ENCODE peak calls at places on chromosomes 7 and 10, in five cellular contexts. Q, J, U, A and V are unnamed samples. For H3K4me1 and H3K36me3, the result is how much of the 10 kb centered on the place peaks cover.

GRCh38 chr10:97590748-97591139 is 1.2 kb downstream of the C10orf62 start:
- DNase-seq in Q (no peak), J (no peak), U (no peak), A (no peak), V (no peak)

GRCh38 chr10:29806350-29806788 is 171.6 kb upstream of the SVIL start:
- DNase-seq in Q (no peak), J (no peak), U (no peak), A (no peak), V (no peak)

GRCh38 chr10:7672366-7673134 is 5.8 kb upstream of the ITIH5 start:
- DNase-seq in Q (no peak), J (no peak), U (no peak), A (peak), V (no peak)

GRCh38 chr10:127937915-127938440 is 31.1 kb downstream of the PTPRE start:
- DNase-seq in Q (no peak), J (no peak), U (no peak), A (no peak), V (no peak)

GRCh38 chr7:22572292-22572691 is 72.3 kb upstream of the STEAP1B start:
- DNase-seq in Q (no peak), J (no peak), U (no peak), A (no peak), V (no peak)

GRCh38 chr7:97859606-97860204 is 12.5 kb downstream of the ASNS start:
- DNase-seq in Q (no peak), J (no peak), U (no peak), A (no peak), V (no peak)

GRCh38 chr7:77330169-77330882 is 85.8 kb downstream of the GSAP start:
- DNase-seq in Q (no peak), J (no peak), U (no peak), A (no peak), V (no peak)

GRCh38 chr7:69622014-69622818 is 23.9 kb downstream of the AUTS2 start:
- DNase-seq in Q (no peak), J (no peak), U (no peak), A (no peak), V (no peak)

GRCh38 chr7:137880432-137880831 is 33.7 kb upstream of the DGKI start:
- DNase-seq in Q (no peak), J (no peak), U (no peak), A (no peak), V (no peak)

GRCh38 chr10:29012926-29013554 is 275.8 kb upstream of the LYZL1 start:
- DNase-seq in Q (no peak), J (no peak), U (no peak), A (no peak), V (no peak)

GRCh38 chr7:91314591-91315323 is 50.5 kb downstream of the FZD1 start:
- DNase-seq in Q (no peak), J (no peak), U (no peak), A (no peak), V (no peak)

GRCh38 chr7:92695308-92696261 is 105.4 kb upstream of the FAM133B start:
- DNase-seq in Q (no peak), J (peak), U (no peak), A (peak), V (peak)

GRCh38 chr10:118901409-118901808 is 128.1 kb upstream of the NANOS1 start:
- DNase-seq in Q (no peak), J (no peak), U (no peak), A (no peak), V (no peak)

DNA sequence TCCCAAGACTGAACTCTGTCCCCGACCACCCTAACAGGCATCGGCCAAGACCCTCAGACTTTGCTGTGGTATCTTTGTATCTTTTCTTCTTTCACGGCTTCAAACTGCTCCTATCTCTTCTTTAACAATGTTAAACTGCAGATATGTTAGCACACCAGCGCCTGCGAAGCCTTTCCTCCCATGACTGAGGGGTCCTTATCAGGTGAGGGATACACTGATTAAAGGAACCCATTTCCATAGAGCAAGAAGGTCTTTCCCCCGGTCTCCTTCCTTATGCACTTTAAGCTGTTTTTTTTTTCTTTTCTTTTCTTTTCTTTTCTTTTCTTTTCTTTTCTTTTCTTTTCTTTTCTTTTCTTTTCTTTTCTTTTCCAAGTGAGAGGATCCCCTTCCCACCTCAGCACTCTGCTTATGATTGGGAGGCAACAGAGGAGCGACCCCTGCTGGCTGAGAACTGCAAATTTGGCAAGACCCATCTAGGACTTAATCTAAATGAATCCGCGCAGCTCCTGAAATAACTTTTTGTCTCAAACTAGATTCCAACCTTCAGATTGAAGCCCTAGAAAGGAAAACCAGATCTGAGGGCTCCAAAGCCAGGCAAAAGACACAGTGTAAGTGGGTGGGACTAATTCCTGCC is 109.9 kb downstream of the ITGB8 start:
- DNase-seq in Q (no peak), J (no peak), U (no peak), A (peak), V (no peak)
- TF ChIP-seq CTCF in Q (no peak), J (no peak), U (peak), A (peak), V (no peak)

GRCh38 chr10:104337985-104338735 is at the start of gene ITPRIP:
- DNase-seq in Q (peak), J (peak), U (peak), A (peak), V (peak)

GRCh38 chr10:104336829-104337526 is 1.3 kb downstream of the ITPRIP start:
- DNase-seq in Q (no peak), J (no peak), U (no peak), A (no peak), V (peak)

GRCh38 chr10:104334965-104335650 is 3.2 kb downstream of the ITPRIP start:
- DNase-seq in Q (no peak), J (no peak), U (no peak), A (no peak), V (no peak)

GRCh38 chr10:104339469-104340098 is 1.3 kb upstream of the ITPRIP start:
- DNase-seq in Q (no peak), J (no peak), U (no peak), A (peak), V (no peak)

DNA sequence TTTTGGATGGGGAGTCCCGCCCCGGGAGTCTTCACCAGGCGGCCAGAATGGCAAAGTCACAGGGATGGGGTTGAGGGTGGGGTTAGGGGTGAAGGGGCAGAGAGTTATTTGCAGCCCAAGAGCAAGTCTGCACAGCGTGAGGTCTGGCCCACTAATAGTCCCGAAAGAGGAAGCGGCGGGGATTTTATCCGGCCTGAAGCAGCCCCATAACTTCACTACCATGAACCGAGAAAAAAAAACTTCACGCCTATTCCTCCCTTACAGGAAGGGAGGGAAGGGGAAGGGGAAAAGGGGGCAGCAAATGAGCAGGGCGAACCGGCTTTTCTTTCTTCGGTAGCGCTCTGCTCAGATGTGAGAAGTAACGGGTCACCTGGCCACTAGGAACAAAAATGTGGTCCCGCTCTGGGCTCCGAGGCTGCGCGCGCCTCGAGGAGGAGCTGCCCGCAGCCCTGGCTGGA is 709 bp downstream of the ITPRIP start:
- DNase-seq in Q (no peak), J (no peak), U (no peak), A (no peak), V (peak)
- H3K4me1 ChIP-seq in Q (under half), J (under half), U (half or more), A (under half), V (under half)

GRCh38 chr7:127209886-127210285 is 42.9 kb downstream of the GRM8 start:
- DNase-seq in Q (no peak), J (no peak), U (no peak), A (no peak), V (no peak)

DNA sequence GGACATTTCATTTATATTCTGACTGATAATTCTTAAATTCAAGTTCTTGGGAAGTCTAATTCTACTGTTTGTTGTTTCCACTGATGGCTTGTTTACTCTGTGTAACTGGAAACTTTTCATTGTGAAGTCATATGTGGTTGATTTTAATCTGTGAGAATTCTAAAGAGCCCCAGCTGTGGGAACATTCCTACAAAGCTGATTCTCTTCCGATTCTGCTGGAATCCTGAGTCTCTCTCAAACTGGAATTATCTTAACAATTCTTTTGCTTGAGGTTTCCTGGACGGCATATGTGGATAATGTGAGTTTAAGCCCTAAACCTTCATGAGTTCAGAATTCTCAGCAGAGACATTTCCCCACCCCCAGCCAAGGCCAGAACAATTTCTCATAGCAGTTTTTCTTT is 37.8 kb downstream of the GRM8 start:
- DNase-seq in Q (no peak), J (no peak), U (no peak), A (no peak), V (no peak)
- H3K36me3 ChIP-seq in Q (under half), J (under half), U (under half), A (under half), V (under half)

GRCh38 chr10:60846173-60846572 is 67.9 kb downstream of the CDK1 start:
- DNase-seq in Q (no peak), J (no peak), U (no peak), A (no peak), V (no peak)
- TF ChIP-seq CTCF in Q (no peak), J (no peak), U (peak), A (no peak), V (no peak)

DNA sequence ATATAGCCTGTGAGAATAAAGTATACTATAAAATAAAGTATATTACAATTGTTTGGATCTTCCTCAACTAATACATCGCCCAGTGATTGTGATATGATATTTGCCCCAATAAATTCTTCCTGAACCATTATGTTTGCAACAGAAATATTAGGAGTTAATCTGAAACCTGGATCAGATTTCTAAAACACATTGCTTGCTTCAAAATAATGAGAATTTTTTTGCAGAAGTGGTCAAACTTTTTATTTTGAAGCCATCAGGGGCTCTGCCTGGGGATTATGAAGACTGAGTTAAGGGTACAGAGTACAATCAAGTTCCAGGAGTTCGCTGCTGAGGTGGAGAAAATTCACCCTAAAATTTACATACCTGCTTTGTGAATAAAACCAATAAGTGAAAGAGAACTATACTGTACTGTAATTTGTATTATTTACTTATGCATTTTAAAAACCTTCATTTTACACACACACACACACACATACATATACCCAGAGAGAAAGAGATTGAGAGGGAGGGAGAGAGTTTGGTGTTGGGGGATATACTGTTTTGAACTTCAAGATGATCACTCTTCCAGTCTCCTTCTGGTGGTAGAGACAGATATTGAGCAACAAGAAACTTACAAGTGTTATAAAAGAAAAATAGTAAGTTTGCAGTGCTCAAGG is 91.9 kb downstream of the CPED1 start:
- DNase-seq in Q (no peak), J (no peak), U (no peak), A (no peak), V (no peak)
- H3K4me1 ChIP-seq in Q (under half), J (under half), U (under half), A (under half), V (under half)

DNA sequence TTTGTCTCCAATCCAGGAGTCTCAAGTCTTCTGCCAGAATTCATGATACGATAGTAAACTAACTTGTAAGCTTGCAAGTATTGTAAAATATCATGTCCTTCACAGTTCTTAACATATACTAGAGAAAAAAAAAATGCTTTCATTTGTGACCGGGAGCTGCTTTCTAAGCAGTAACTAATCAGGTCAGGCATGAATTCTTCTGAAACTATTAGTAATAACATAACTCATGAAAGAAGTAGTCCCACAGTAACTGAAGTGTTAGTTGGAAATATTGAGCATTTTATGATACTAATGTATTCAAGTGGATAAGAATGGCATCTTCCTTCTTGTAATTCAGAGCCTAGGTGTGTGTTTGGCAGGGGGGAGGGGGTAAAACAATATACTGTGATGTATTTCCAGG is 665.6 kb downstream of the DNAJB9 start:
- DNase-seq in Q (no peak), J (no peak), U (no peak), A (no peak), V (no peak)
- H3K36me3 ChIP-seq in Q (under half), J (under half), U (under half), A (under half), V (under half)

GRCh38 chr10:132793213-132793612 is 7.3 kb upstream of the NKX6-2 start:
- DNase-seq in Q (no peak), J (no peak), U (no peak), A (no peak), V (no peak)
- TF ChIP-seq CTCF in Q (no peak), J (no peak), U (no peak), A (no peak), V (no peak)

DNA sequence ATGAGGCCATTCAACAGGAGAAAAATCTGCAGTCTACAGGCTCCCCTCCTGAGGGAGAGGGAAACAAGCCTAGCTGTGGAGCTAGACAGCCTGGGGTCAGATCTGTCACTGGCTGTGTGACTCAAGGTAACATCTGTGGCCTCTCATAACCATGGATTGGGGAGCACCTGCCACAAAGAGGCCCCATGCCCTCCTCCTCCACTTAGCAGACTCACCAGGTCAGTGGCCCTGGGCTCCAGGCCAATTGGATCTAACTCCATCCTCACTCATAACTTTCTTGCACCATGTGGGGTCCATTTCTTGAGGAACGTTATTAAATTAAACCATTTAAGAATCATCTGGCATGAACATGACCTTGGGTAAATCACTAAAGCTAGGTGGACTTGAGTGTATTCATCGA is 1.8 kb downstream of the GDF10 start:
- DNase-seq in Q (no peak), J (no peak), U (no peak), A (no peak), V (no peak)
- H3K4me1 ChIP-seq in Q (under half), J (under half), U (under half), A (under half), V (under half)